ENCODE peak calls at places on chromosomes 12 and 14, in five cellular contexts. F, S, E, T and P are unnamed samples.

GRCh38 chr14:87566986-87567385 is 426.0 kb downstream of the GALC start:
- DNase-seq in T (peak; percentile 39), E (no peak), F (peak; percentile 0), S (peak; percentile 78), P (no peak)

GRCh38 chr12:107635139-107635538 is 50.5 kb upstream of the PWP1 start:
- DNase-seq in F (peak; percentile 52), T (no peak), S (peak; percentile 83), E (no peak), P (no peak)

GRCh38 chr14:76922599-76922998 is 96.4 kb downstream of the LRRC74A start:
- DNase-seq in F (peak; percentile 50), T (no peak), S (peak; percentile 74), E (no peak), P (no peak)

GRCh38 chr14:63996575-63997220 is 143.9 kb downstream of the SYNE2 start:
- DNase-seq in T (no peak), F (no peak), S (no peak), E (no peak), P (no peak)

GRCh38 chr14:22549304-22549962 is 39.6 kb downstream of the DAD1 start:
- DNase-seq in E (no peak), F (no peak), S (no peak), T (no peak), P (no peak)

GRCh38 chr12:32875990-32876389 is 20.6 kb downstream of the PKP2 start:
- DNase-seq in S (no peak), E (no peak), T (no peak), F (no peak), P (no peak)

GRCh38 chr14:103897075-103897947 is 30.9 kb upstream of the TDRD9 start:
- DNase-seq in F (no peak), S (no peak), E (no peak), T (no peak), P (no peak)

GRCh38 chr12:50088577-50089335 is 3.6 kb downstream of the SMARCD1 start:
- DNase-seq in T (peak; percentile 42), F (peak; percentile 46), E (peak; percentile 64), S (peak; percentile 85), P (peak; percentile 40)

GRCh38 chr12:124590447-124590846 is 23.0 kb upstream of the NCOR2 start:
- DNase-seq in S (no peak), F (no peak), T (no peak), E (no peak), P (no peak)

GRCh38 chr12:112995008-112995407 is 16.7 kb downstream of the OAS2 start:
- DNase-seq in F (no peak), T (no peak), S (peak; percentile 2), E (no peak), P (no peak)

GRCh38 chr14:95500772-95501401 is 15.6 kb downstream of the SYNE3 start:
- DNase-seq in S (no peak), E (peak; percentile 73), T (peak; percentile 69), F (peak; percentile 90), P (peak; percentile 81)

GRCh38 chr12:50597200-50598195 is 92.7 kb downstream of the DIP2B start:
- DNase-seq in S (peak; percentile 78), F (peak; percentile 93), E (peak; percentile 66), T (peak; percentile 93), P (peak; percentile 85)

GRCh38 chr14:23523229-23524016 is 28.1 kb downstream of the ZFHX2 start:
- DNase-seq in F (no peak), T (no peak), S (no peak), E (no peak), P (no peak)